ENCODE peak calls at places on chromosomes 5 and 9, in four cellular contexts. One of them, this sample, is unnamed.

GRCh38 chr9:129692534-129692933 is 27.1 kb downstream of the PRRX2 start:
- DNase-seq in OCI-LY7: no peak
- DNase-seq in SK-N-SH: no peak
- DNase-seq in PC-3: no peak
- DNase-seq in this sample: no peak

GRCh38 chr5:15526413-15526812 is 26.4 kb downstream of the FBXL7 start:
- DNase-seq in PC-3: no peak
- DNase-seq in OCI-LY7: no peak
- DNase-seq in SK-N-SH: peak
- DNase-seq in this sample: no peak

GRCh38 chr5:150582281-150582791 is 58.1 kb upstream of the SYNPO start:
- DNase-seq in PC-3: no peak
- DNase-seq in OCI-LY7: no peak
- DNase-seq in SK-N-SH: peak
- DNase-seq in this sample: peak

GRCh38 chr5:113122053-113122452 is 145.5 kb downstream of the DCP2 start:
- DNase-seq in SK-N-SH: no peak
- DNase-seq in OCI-LY7: no peak
- DNase-seq in PC-3: peak
- DNase-seq in this sample: peak

GRCh38 chr9:127835930-127836586 is 18.4 kb downstream of the ENG start:
- DNase-seq in OCI-LY7: no peak
- DNase-seq in SK-N-SH: no peak
- DNase-seq in PC-3: no peak
- DNase-seq in this sample: peak

GRCh38 chr9:124941689-124942561 is 1.0 kb upstream of the GOLGA1 start:
- DNase-seq in SK-N-SH: peak
- DNase-seq in OCI-LY7: peak
- DNase-seq in PC-3: peak
- DNase-seq in this sample: no peak

GRCh38 chr5:80837679-80838078 is 122.5 kb upstream of the RASGRF2 start:
- DNase-seq in PC-3: no peak
- DNase-seq in OCI-LY7: no peak
- DNase-seq in SK-N-SH: no peak
- DNase-seq in this sample: no peak

GRCh38 chr9:116002624-116003023 is 151.0 kb upstream of the PAPPA start:
- DNase-seq in OCI-LY7: no peak
- DNase-seq in SK-N-SH: no peak
- DNase-seq in PC-3: peak
- DNase-seq in this sample: peak

GRCh38 chr5:34742112-34742511 is 86.0 kb downstream of the RAI14 start:
- DNase-seq in PC-3: peak
- DNase-seq in OCI-LY7: no peak
- DNase-seq in SK-N-SH: no peak
- DNase-seq in this sample: peak

GRCh38 chr5:32794086-32794485 is 83.0 kb downstream of the NPR3 start:
- DNase-seq in SK-N-SH: no peak
- DNase-seq in PC-3: peak
- DNase-seq in OCI-LY7: no peak
- DNase-seq in this sample: no peak

GRCh38 chr5:83434929-83435328 is 36.6 kb upstream of the VCAN start:
- DNase-seq in SK-N-SH: no peak
- DNase-seq in PC-3: no peak
- DNase-seq in OCI-LY7: no peak
- DNase-seq in this sample: no peak

GRCh38 chr5:53130206-53130605 is 20.6 kb upstream of the MOCS2 start:
- DNase-seq in SK-N-SH: no peak
- DNase-seq in PC-3: no peak
- DNase-seq in OCI-LY7: no peak
- DNase-seq in this sample: peak

GRCh38 chr5:58761418-58761817 is 178.5 kb downstream of the RAB3C start:
- DNase-seq in OCI-LY7: no peak
- DNase-seq in PC-3: no peak
- DNase-seq in SK-N-SH: no peak
- DNase-seq in this sample: no peak

GRCh38 chr5:34001231-34001935 is 6.5 kb downstream of the AMACR start:
- DNase-seq in PC-3: peak
- DNase-seq in OCI-LY7: no peak
- DNase-seq in SK-N-SH: no peak
- DNase-seq in this sample: peak

GRCh38 chr5:45402804-45403455 is 293.2 kb downstream of the HCN1 start:
- DNase-seq in PC-3: no peak
- DNase-seq in SK-N-SH: no peak
- DNase-seq in OCI-LY7: no peak
- DNase-seq in this sample: no peak

GRCh38 chr5:157799578-157799977 is 56.1 kb downstream of the LSM11 start:
- DNase-seq in PC-3: no peak
- DNase-seq in OCI-LY7: no peak
- DNase-seq in SK-N-SH: no peak
- DNase-seq in this sample: no peak

GRCh38 chr9:15346837-15347236 is 39.8 kb upstream of the TTC39B start:
- DNase-seq in SK-N-SH: no peak
- DNase-seq in PC-3: no peak
- DNase-seq in OCI-LY7: no peak
- DNase-seq in this sample: no peak

GRCh38 chr9:71472400-71472799 is 295.9 kb downstream of the CEMIP2 start:
- DNase-seq in PC-3: no peak
- DNase-seq in SK-N-SH: no peak
- DNase-seq in OCI-LY7: no peak
- DNase-seq in this sample: no peak

GRCh38 chr9:137347928-137348327 is 45.9 kb upstream of the NRARP start:
- DNase-seq in OCI-LY7: no peak
- DNase-seq in PC-3: no peak
- DNase-seq in SK-N-SH: no peak
- DNase-seq in this sample: no peak

GRCh38 chr9:13992136-13992798 is 321.7 kb downstream of the NFIB start:
- DNase-seq in OCI-LY7: no peak
- DNase-seq in SK-N-SH: no peak
- DNase-seq in PC-3: peak
- DNase-seq in this sample: no peak

GRCh38 chr5:179732918-179733763 is 519 bp downstream of the MAML1 start:
- DNase-seq in PC-3: peak
- DNase-seq in OCI-LY7: peak
- DNase-seq in SK-N-SH: peak
- DNase-seq in this sample: peak

GRCh38 chr5:134029156-134029555 is 24.4 kb upstream of the VDAC1 start:
- DNase-seq in OCI-LY7: no peak
- DNase-seq in PC-3: peak
- DNase-seq in SK-N-SH: no peak
- DNase-seq in this sample: peak

GRCh38 chr5:122352331-122352730 is 40.3 kb downstream of the SNCAIP start:
- DNase-seq in PC-3: no peak
- DNase-seq in SK-N-SH: no peak
- DNase-seq in OCI-LY7: no peak
- DNase-seq in this sample: peak

GRCh38 chr5:80799573-80799972 is 144.8 kb upstream of the DHFR start:
- DNase-seq in PC-3: no peak
- DNase-seq in SK-N-SH: no peak
- DNase-seq in OCI-LY7: no peak
- DNase-seq in this sample: no peak

DNA sequence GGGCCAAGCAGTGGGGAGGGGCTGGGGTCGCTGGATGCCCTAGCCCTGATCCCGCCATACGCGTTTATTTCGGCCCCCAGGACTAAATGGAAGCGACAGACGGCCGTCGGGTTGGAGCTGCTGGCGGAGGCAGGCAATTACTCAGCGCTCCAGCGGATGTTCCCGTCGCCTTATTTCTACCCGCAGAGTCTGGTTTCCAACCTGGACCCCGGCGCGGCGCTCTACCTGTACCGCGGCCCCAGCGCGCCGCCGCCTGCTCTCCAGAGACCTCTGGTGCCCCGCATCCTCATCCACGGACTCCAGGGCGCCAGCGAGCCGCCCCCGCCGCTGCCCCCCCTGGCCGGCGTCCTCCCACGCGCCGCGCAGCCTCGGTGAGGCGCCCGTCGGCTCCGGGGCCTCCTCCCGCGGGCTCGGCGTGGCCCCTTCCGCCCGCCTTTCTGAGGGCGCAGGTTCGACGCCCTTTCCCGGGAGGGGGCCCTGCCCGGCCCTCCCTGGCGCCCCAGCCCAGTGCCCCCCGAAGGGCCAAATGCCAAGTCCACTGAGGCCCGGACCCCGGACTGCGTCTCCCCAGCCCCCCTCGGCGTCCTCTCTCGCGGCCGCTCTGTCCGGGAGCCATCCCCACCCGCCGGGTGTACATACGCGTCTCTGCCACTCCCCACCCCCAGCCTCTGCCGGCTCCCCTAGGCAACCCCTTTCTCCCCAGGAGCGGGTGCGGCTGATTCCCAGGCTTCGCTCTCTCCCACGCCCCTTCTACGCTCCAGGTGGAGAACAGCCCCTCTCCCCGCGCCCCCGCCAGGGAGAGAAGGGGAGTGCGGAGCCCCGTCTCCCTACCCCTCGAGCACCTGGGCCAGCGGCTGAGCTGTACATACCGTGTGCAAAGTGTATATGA is 7.0 kb downstream of the BARHL1 start:
- DNase-seq in OCI-LY7: no peak
- DNase-seq in PC-3: no peak
- DNase-seq in SK-N-SH: peak
- DNase-seq in this sample: no peak
- H3K4me2 ChIP-seq in OCI-LY7: no peak
- H3K4me2 ChIP-seq in PC-3: no peak
- H3K4me2 ChIP-seq in SK-N-SH: no peak
- H3K4me2 ChIP-seq in this sample: no peak

DNA sequence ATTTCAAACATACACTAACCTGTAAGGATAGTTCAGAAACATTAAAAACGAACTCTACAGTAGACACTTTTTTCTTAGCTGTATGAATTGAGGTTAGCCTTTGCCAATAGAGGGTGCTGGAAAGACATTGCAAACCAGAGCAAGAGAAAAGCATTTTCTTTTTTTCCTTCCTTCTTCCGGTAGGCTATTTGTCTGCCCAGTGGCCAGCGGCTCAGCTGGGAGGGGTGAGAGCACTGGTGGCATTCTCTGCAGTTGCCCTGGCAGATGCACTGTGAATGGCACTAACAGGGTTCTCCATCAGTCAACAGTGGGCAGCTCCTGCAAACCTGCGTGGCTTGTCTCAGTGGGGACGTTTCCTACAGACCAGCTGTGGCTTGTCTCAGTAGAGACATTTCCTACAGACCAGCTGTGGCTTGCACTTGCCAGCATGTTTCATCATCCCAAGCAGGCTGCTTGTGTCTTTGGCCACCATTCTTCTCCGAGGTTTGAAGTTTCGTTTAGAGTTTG is 984.5 kb upstream of the CDH18 start:
- DNase-seq in SK-N-SH: peak
- DNase-seq in OCI-LY7: no peak
- DNase-seq in PC-3: peak
- DNase-seq in this sample: peak
- H3K4me2 ChIP-seq in SK-N-SH: peak
- H3K4me2 ChIP-seq in OCI-LY7: no peak
- H3K4me2 ChIP-seq in PC-3: peak
- H3K4me2 ChIP-seq in this sample: no peak

GRCh38 chr9:121742923-121743322 is 91.5 kb downstream of the DAB2IP start:
- DNase-seq in SK-N-SH: no peak
- DNase-seq in PC-3: no peak
- DNase-seq in OCI-LY7: no peak
- DNase-seq in this sample: no peak
- H3K4me2 ChIP-seq in SK-N-SH: peak
- H3K4me2 ChIP-seq in PC-3: peak
- H3K4me2 ChIP-seq in OCI-LY7: no peak
- H3K4me2 ChIP-seq in this sample: peak

DNA sequence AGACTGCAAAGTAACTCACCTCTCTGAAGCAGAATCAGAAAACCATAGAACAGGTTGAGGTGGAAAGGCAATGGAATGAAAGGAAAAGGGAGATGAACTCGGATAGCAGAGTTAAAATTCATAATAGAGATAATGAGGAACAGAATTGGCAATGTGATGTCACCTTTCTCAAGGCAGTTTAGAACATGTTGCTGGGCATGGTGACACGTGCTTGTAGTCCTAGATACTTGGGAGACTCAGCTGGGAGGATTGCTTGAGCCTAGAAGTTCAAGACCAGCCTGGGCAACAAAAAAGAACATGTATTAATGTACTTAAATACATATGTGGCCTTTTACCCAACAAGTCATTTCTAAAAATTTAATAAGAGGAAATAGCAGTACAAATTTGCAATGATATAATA is 81.6 kb upstream of the MIER3 start:
- DNase-seq in PC-3: no peak
- DNase-seq in SK-N-SH: no peak
- DNase-seq in OCI-LY7: no peak
- DNase-seq in this sample: no peak
- H3K4me2 ChIP-seq in PC-3: peak
- H3K4me2 ChIP-seq in SK-N-SH: no peak
- H3K4me2 ChIP-seq in OCI-LY7: no peak
- H3K4me2 ChIP-seq in this sample: no peak

DNA sequence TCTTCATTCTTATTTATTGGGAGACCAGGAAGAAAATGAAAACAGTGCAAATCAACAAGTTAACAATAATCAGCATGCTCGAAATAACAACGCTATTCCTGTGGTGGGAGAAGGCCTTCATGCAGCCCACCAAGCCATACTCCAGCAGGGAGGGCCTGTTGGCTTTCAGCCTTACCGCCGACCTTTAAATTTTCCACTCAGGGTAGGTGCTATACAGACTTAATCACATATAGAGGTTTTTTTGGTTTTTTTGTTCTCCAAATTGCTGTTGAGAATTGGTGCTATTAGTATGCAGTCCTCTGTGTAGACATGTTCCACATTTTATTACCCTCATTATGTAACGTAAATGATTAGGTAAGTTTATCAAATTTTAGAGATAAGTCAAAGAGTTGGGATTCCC is 30.3 kb upstream of the ROPN1L start:
- DNase-seq in OCI-LY7: no peak
- DNase-seq in SK-N-SH: no peak
- DNase-seq in PC-3: no peak
- DNase-seq in this sample: no peak
- H3K4me2 ChIP-seq in OCI-LY7: no peak
- H3K4me2 ChIP-seq in SK-N-SH: no peak
- H3K4me2 ChIP-seq in PC-3: no peak
- H3K4me2 ChIP-seq in this sample: no peak

DNA sequence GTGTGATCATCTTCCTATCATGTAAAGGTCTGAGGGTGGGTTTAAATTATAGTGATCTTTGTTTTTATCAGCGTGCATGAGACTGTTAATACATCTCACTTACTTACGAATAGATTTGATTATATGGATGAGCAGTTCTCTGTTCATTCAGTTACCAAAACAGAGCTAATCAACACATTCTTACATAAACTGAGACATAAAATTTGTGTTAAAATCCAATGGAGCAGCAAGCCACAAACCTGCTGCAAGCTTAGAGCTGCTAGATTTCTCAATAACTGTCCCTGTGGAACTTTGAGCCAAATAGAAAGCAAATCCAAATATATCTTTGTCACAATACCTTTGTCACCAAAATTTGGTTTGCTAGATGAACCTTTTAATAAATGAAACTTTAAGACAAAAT is 50.1 kb downstream of the NUDT12 start:
- DNase-seq in OCI-LY7: no peak
- DNase-seq in SK-N-SH: no peak
- DNase-seq in PC-3: no peak
- DNase-seq in this sample: no peak
- H3K4me2 ChIP-seq in OCI-LY7: no peak
- H3K4me2 ChIP-seq in SK-N-SH: no peak
- H3K4me2 ChIP-seq in PC-3: peak
- H3K4me2 ChIP-seq in this sample: no peak

GRCh38 chr5:153953411-153953810 is 85.3 kb downstream of the FAM114A2 start:
- DNase-seq in SK-N-SH: no peak
- DNase-seq in OCI-LY7: no peak
- DNase-seq in PC-3: no peak
- DNase-seq in this sample: no peak

GRCh38 chr5:153957205-153957604 is 81.5 kb downstream of the FAM114A2 start:
- DNase-seq in SK-N-SH: no peak
- DNase-seq in PC-3: no peak
- DNase-seq in OCI-LY7: no peak
- DNase-seq in this sample: no peak

GRCh38 chr5:153952893-153953292 is 85.8 kb downstream of the FAM114A2 start:
- DNase-seq in PC-3: no peak
- DNase-seq in SK-N-SH: no peak
- DNase-seq in OCI-LY7: no peak
- DNase-seq in this sample: no peak

GRCh38 chr5:153952057-153952456 is 86.7 kb downstream of the FAM114A2 start:
- DNase-seq in PC-3: no peak
- DNase-seq in SK-N-SH: no peak
- DNase-seq in OCI-LY7: no peak
- DNase-seq in this sample: no peak
- H3K4me2 ChIP-seq in PC-3: no peak
- H3K4me2 ChIP-seq in SK-N-SH: no peak
- H3K4me2 ChIP-seq in OCI-LY7: no peak
- H3K4me2 ChIP-seq in this sample: no peak